ENCODE peak calls at places on chromosome 17, in six cellular contexts. P is neural progenitor cell, D is PC-3, A is GM23248, U is endodermal cell, F is fibroblast of lung. E is an unnamed sample. For H3K36me3, the result is how much of the 10 kb centered on the place peaks cover.

GRCh38 chr17:2043785-2044184 is 2.0 kb downstream of the OVCA2 start:
- DNase-seq in D (peak), U (no peak), F (peak), A (peak), P (no peak), E (no peak)

GRCh38 chr17:4357030-4357635 is 9.3 kb downstream of the UBE2G1 start:
- DNase-seq in F (no peak), U (no peak), D (no peak), P (no peak), A (no peak), E (peak)

GRCh38 chr17:6241381-6241780 is 171.2 kb downstream of the WSCD1 start:
- DNase-seq in A (no peak), U (peak), F (no peak), D (peak), P (no peak), E (no peak)

GRCh38 chr17:58224315-58224714 is 5.3 kb upstream of the MKS1 start:
- DNase-seq in P (no peak), A (peak), U (no peak), D (peak), F (peak), E (no peak)

GRCh38 chr17:42354956-42355843 is 33.0 kb downstream of the STAT3 start:
- DNase-seq in A (peak), U (no peak), D (no peak), P (no peak), F (peak), E (no peak)

GRCh38 chr17:66737524-66737923 is 97.4 kb upstream of the CACNG5 start:
- DNase-seq in D (no peak), A (peak), P (peak), U (peak), F (peak), E (no peak)

GRCh38 chr17:38452719-38453118 is 24.5 kb downstream of the ARHGAP23 start:
- DNase-seq in U (peak), P (no peak), A (peak), D (no peak), F (no peak), E (no peak)

GRCh38 chr17:57114085-57114673 is 29.1 kb downstream of the AKAP1 start:
- DNase-seq in F (peak), A (peak), U (peak), P (peak), D (peak), E (peak)

GRCh38 chr17:39199673-39199985 is 454 bp upstream of the RPL19 start:
- DNase-seq in F (no peak), A (no peak), D (no peak), P (no peak), U (no peak), E (no peak)

GRCh38 chr17:44522883-44523671 is 19.9 kb upstream of the GPATCH8 start:
- DNase-seq in F (peak), P (peak), D (peak), U (peak), A (peak), E (peak)

GRCh38 chr17:45666641-45667040 is 117.5 kb upstream of the CRHR1 start:
- DNase-seq in F (no peak), A (no peak), U (no peak), P (no peak), D (no peak), E (no peak)

GRCh38 chr17:68497885-68498319 is 14.3 kb upstream of the PRKAR1A start:
- DNase-seq in P (no peak), A (no peak), F (no peak), D (no peak), U (no peak), E (peak)

GRCh38 chr17:14298221-14298994 is 2.5 kb upstream of the HS3ST3B1 start:
- DNase-seq in P (peak), F (no peak), U (peak), D (no peak), A (peak), E (no peak)

GRCh38 chr17:73667184-73667959 is 23.1 kb upstream of the SDK2 start:
- DNase-seq in F (no peak), P (no peak), A (no peak), D (no peak), U (no peak), E (no peak)

GRCh38 chr17:65473985-65474384 is 87.5 kb downstream of the AXIN2 start:
- DNase-seq in U (no peak), F (no peak), P (no peak), A (no peak), D (no peak), E (no peak)

GRCh38 chr17:51487947-51488346 is 227.6 kb downstream of the UTP18 start:
- DNase-seq in P (peak), U (peak), F (no peak), D (peak), A (peak), E (peak)

GRCh38 chr17:11990363-11990983 is 6.8 kb downstream of the ZNF18 start:
- DNase-seq in P (no peak), A (no peak), F (no peak), D (no peak), U (no peak), E (no peak)

GRCh38 chr17:44400226-44400847 is 10.9 kb upstream of the ITGA2B start:
- DNase-seq in A (peak), U (no peak), P (peak), D (peak), F (peak), E (peak)

GRCh38 chr17:57108656-57109392 is 23.8 kb downstream of the AKAP1 start:
- DNase-seq in F (no peak), A (no peak), U (peak), P (peak), D (no peak), E (no peak)

GRCh38 chr17:31902693-31903092 is 1.2 kb upstream of the UTP6 start:
- DNase-seq in F (no peak), U (no peak), P (no peak), D (no peak), A (no peak), E (no peak)

GRCh38 chr17:60383379-60383778 is 8.6 kb downstream of the USP32 start:
- DNase-seq in U (no peak), P (no peak), D (no peak), F (no peak), A (no peak), E (no peak)
- H3K9ac ChIP-seq in U (no peak), P (no peak), D (no peak), F (no peak), A (no peak), E (no peak)

GRCh38 chr17:28347261-28347891 is 10.0 kb downstream of the POLDIP2 start:
- DNase-seq in P (no peak), F (peak), A (peak), D (peak), U (peak), E (no peak)

GRCh38 chr17:28346199-28346580 is 10.6 kb downstream of the TNFAIP1 start:
- DNase-seq in U (peak), A (no peak), P (peak), D (no peak), F (no peak), E (no peak)

GRCh38 chr17:28346746-28347246 is 10.5 kb downstream of the POLDIP2 start:
- DNase-seq in D (no peak), A (no peak), U (peak), P (peak), F (peak), E (no peak)

GRCh38 chr17:28350271-28350670 is 7.1 kb downstream of the POLDIP2 start:
- DNase-seq in A (no peak), F (no peak), U (no peak), P (no peak), D (no peak), E (no peak)

DNA sequence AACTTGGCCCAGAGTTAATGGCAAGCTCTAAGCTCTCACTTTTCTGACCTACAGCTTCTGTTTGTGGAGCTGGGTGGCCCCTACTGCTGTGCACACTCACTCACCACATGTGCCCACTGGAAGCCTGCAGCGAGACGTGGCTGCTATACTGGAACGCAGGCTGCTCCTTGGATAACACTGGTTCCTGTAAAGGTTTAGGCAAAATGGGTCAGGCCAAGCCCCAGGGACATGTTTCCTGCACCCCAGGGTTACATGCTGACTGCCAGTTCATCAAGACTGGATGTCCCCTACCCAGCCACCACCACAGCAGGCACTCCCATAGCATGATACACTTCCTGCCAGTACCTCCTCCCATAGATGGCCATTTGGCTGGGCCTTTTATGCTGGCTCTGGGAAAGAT is 8.3 kb downstream of the POLDIP2 start:
- DNase-seq in U (peak), D (no peak), A (no peak), F (no peak), P (no peak), E (no peak)
- H3K36me3 ChIP-seq in U (half or more), D (under half), A (under half), F (under half), P (under half), E (under half)

DNA sequence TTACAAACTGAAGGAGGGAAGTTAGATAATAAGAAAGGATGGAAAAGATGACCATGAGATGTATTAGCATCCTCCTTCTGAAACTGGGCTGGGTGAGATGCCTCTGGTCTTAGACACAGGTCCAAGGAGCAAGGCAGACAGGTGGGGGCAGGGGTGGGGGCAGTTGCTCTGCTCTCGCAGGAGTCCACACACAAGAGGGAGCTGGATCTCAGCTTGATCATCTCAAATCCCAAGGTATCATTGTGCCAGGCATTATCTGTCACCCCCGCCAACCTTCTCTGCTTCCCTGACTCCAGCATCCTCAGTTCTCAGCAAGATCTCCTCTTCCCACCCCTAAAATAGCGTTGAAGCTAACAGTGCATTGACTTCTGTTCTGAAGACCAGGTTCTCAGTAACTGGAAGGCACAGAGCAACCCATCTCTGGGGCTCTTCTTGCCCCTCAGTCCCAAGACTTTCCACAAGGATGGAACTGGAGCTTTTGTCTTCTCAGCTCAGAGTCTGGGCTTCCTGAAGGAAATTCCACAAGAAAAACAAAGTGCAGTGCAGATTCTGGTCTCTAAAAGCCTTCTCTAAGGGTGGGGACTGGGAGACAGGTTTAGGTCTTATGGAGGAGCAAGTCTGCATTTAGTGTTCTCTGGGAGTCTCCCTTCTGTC is 1.6 kb downstream of the FLOT2 start:
- DNase-seq in F (no peak), U (peak), A (no peak), D (no peak), P (peak), E (no peak)
- H3K9ac ChIP-seq in F (peak), U (peak), A (peak), D (no peak), P (peak), E (peak)

GRCh38 chr17:81572499-81573030 is 20.4 kb upstream of the FAAP100 start:
- DNase-seq in P (no peak), U (no peak), A (no peak), D (no peak), F (no peak), E (no peak)
- H3K36me3 ChIP-seq in P (under half), U (half or more), A (under half), D (half or more), F (under half), E (under half)

GRCh38 chr17:83071365-83071764 is 8.0 kb upstream of the METRNL start:
- DNase-seq in F (no peak), U (no peak), D (no peak), P (no peak), A (no peak), E (no peak)

GRCh38 chr17:83071966-83072562 is 7.3 kb upstream of the METRNL start:
- DNase-seq in A (no peak), P (no peak), D (no peak), U (no peak), F (no peak), E (no peak)

GRCh38 chr17:83069571-83069906 is 9.9 kb upstream of the METRNL start:
- DNase-seq in A (no peak), F (no peak), P (no peak), U (no peak), D (no peak), E (no peak)

GRCh38 chr17:83069931-83070374 is 9.5 kb upstream of the METRNL start:
- DNase-seq in D (no peak), P (peak), F (no peak), U (no peak), A (no peak), E (no peak)

GRCh38 chr17:83070800-83071341 is 8.5 kb upstream of the METRNL start:
- DNase-seq in F (no peak), D (no peak), U (no peak), P (no peak), A (no peak), E (no peak)
- H3K9ac ChIP-seq in F (no peak), D (no peak), U (no peak), P (no peak), A (no peak), E (no peak)

DNA sequence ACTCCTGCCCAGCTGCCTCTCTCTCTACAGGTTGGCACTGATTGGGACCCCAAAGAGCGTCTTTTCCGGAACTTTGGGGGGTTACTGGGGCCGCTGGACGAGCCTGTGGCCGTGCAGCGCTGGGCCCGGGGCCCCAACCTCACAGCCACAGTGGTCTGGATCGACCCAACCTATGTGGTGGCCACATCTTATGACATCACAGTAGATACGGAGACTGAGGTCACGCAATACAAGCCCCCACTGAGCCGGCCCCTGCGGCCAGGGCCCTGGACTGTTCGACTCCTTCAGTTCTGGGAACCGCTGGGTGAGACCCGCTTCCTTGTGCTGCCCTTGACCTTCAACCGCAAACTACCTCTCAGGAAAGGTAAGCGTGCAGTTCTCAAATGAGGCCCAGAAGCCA is 12.3 kb downstream of the XYLT2 start:
- DNase-seq in F (no peak), A (no peak), D (no peak), U (peak), P (no peak), E (no peak)
- H3K36me3 ChIP-seq in F (under half), A (under half), D (under half), U (half or more), P (under half), E (under half)

GRCh38 chr17:80458016-80458415 is 18.4 kb downstream of the NPTX1 start:
- DNase-seq in U (no peak), D (no peak), P (no peak), A (no peak), F (no peak), E (no peak)

GRCh38 chr17:80455328-80455710 is 21.1 kb downstream of the NPTX1 start:
- DNase-seq in D (peak), A (peak), U (peak), P (peak), F (no peak), E (no peak)

GRCh38 chr17:80455784-80456183 is 20.6 kb downstream of the NPTX1 start:
- DNase-seq in D (no peak), A (peak), F (no peak), U (no peak), P (peak), E (no peak)

GRCh38 chr17:80457236-80457856 is 19.1 kb downstream of the NPTX1 start:
- DNase-seq in U (no peak), F (no peak), D (peak), P (no peak), A (no peak), E (no peak)

DNA sequence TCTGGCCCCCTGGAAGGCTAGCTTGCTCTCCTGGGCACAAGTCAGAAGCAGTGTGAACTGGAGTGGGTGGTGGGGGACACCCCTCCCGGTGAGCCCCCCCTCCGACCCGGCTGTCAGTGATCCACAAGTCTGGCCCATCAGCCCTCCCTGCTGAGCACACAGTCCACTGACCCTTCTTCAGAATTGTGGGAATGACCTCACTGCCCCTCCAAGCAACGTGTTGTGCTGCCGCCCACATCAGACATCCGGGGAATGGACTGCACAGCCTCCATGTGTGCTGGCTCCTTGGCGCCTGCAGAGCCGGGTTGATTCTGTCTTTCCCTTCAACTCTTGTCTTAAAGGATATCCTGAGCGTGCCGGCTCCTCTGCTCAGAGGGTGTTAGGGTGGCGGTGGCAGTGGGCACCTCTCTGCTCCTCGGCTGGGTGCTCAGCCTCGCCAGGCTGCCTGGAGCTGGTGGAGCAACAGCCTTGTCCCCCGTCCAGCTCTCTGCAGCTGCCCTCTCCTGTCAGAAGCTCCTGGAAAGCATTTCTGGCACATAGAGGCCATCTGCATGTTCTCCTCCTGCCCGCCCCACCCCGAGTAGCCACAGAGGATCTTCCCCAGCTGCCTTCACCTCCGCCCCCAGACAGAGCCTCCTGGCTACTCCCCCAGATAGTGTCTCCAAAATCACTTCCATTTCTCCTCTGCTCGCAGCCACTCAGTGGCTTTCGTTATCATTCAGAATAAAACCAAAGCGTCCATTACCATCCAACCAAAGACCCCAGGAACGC is 19.8 kb downstream of the NPTX1 start:
- DNase-seq in U (no peak), D (no peak), P (no peak), F (peak), A (peak), E (no peak)
- H3K9ac ChIP-seq in U (no peak), D (no peak), P (no peak), F (no peak), A (peak), E (no peak)

GRCh38 chr17:48925251-48925990 is 17.2 kb downstream of the UBE2Z start:
- DNase-seq in P (no peak), F (no peak), D (no peak), U (no peak), A (no peak), E (no peak)
- H3K36me3 ChIP-seq in P (under half), F (under half), D (half or more), U (half or more), A (half or more), E (half or more)

E was measured in Karpas-422.